ENCODE peak calls at places on chromosomes 12 and 14, in seven cellular contexts. K, S, Q, G, N, W and V are unnamed samples.

GRCh38 chr12:59600174-59600573 is 4.3 kb downstream of the SLC16A7 start:
- DNase-seq in S (no peak), W (no peak), Q (no peak), G (no peak), K (no peak), N (no peak), V (no peak)

GRCh38 chr12:81759215-81759991 is at the start of gene PPFIA2:
- DNase-seq in W (no peak), S (peak), Q (no peak), G (peak), N (peak), K (peak), V (peak)

GRCh38 chr12:2893007-2893406 is 2.3 kb downstream of the TULP3 start:
- DNase-seq in N (no peak), S (no peak), W (no peak), G (peak), Q (no peak), K (no peak), V (no peak)

GRCh38 chr12:1595690-1596347 is 1.4 kb upstream of the FBXL14 start:
- DNase-seq in Q (no peak), N (no peak), W (no peak), G (no peak), S (no peak), K (no peak), V (no peak)

GRCh38 chr12:85874064-85874463 is at the start of gene NTS:
- DNase-seq in W (no peak), Q (no peak), S (no peak), G (peak), K (no peak), N (no peak), V (no peak)

GRCh38 chr14:71175491-71175890 is 268.2 kb downstream of the PCNX1 start:
- DNase-seq in W (no peak), G (peak), K (no peak), N (peak), S (no peak), Q (no peak), V (no peak)

GRCh38 chr12:65811968-65812700 is 12.1 kb upstream of the HMGA2 start:
- DNase-seq in K (no peak), G (no peak), N (no peak), S (no peak), Q (no peak), W (no peak), V (no peak)

GRCh38 chr12:69484428-69484827 is 14.2 kb downstream of the FRS2 start:
- DNase-seq in Q (no peak), K (no peak), W (no peak), S (no peak), G (peak), N (no peak), V (no peak)

GRCh38 chr12:128823216-128823915 is 392 bp downstream of the SLC15A4 start:
- DNase-seq in K (peak), G (no peak), S (peak), Q (no peak), W (no peak), N (no peak), V (peak)

GRCh38 chr14:24885410-24885913 is 164.5 kb downstream of the STXBP6 start:
- DNase-seq in S (no peak), G (no peak), W (no peak), K (no peak), Q (no peak), N (no peak), V (no peak)

GRCh38 chr14:32657081-32657480 is 281.6 kb upstream of the NPAS3 start:
- DNase-seq in K (no peak), W (no peak), S (peak), G (peak), N (peak), Q (no peak), V (no peak)